ENCODE peak calls at places on chromosomes 11 and 22, in six cellular contexts. E is RWPE1, Q is right cardiac atrium, K is GM23248, I is prostate gland, P is GM23338. Z is an unnamed sample.

GRCh38 chr22:28899199-28899853 is 16.0 kb downstream of the ZNRF3 start:
- DNase-seq in P (no peak), I (no peak), Q (no peak), K (no peak), E (peak; percentile 61), Z (no peak)

GRCh38 chr11:2778630-2779498 is 79.1 kb upstream of the KCNQ1OT1 start:
- DNase-seq in Q (peak; percentile 84), K (peak; percentile 65), E (peak; percentile 80), P (no peak), I (peak; percentile 87), Z (peak; percentile 33)

GRCh38 chr22:49960967-49961600 is 512 bp downstream of the PIM3 start:
- DNase-seq in K (peak; percentile 76), Q (peak; percentile 62), P (peak; percentile 56), I (peak; percentile 33), E (no peak), Z (peak; percentile 47)

GRCh38 chr11:697028-697491 is 1.4 kb downstream of the TMEM80 start:
- DNase-seq in E (no peak), K (peak; percentile 94), I (no peak), P (no peak), Q (no peak), Z (peak; percentile 42)

GRCh38 chr22:36356708-36357694 is 30.8 kb downstream of the MYH9 start:
- DNase-seq in E (no peak), Q (no peak), I (no peak), P (no peak), K (no peak), Z (peak; percentile 56)

GRCh38 chr22:33666661-33667619 is 253.3 kb downstream of the LARGE1 start:
- DNase-seq in I (no peak), E (no peak), P (peak; percentile 60), K (no peak), Q (no peak), Z (no peak)

GRCh38 chr11:131038597-131038996 is 122.3 kb upstream of the SNX19 start:
- DNase-seq in I (no peak), P (peak; percentile 85), K (peak; percentile 53), E (no peak), Q (no peak), Z (peak; percentile 79)

GRCh38 chr22:50399751-50400331 is 56.7 kb downstream of the PPP6R2 start:
- DNase-seq in I (no peak), E (peak; percentile 2), P (peak; percentile 70), Q (peak; percentile 38), K (peak; percentile 52), Z (no peak)

GRCh38 chr11:67275606-67276409 is 9.5 kb downstream of the GRK2 start:
- DNase-seq in K (no peak), E (no peak), Q (peak; percentile 13), I (no peak), P (no peak), Z (no peak)

GRCh38 chr11:88979641-88980040 is 86.1 kb downstream of the GRM5 start:
- DNase-seq in K (peak; percentile 83), P (no peak), E (peak; percentile 4), Q (no peak), I (no peak), Z (peak; percentile 88)

GRCh38 chr22:48112687-48113521 is 1350.5 kb downstream of the TBC1D22A start:
- DNase-seq in I (no peak), P (no peak), Q (no peak), K (no peak), E (no peak), Z (no peak)

GRCh38 chr11:131671764-131672163 is 301.3 kb downstream of the NTM start:
- DNase-seq in K (no peak), P (peak; percentile 79), Q (no peak), E (no peak), I (no peak), Z (no peak)

GRCh38 chr11:3841426-3842304 is 906 bp upstream of the RHOG start:
- DNase-seq in P (peak; percentile 88), I (peak; percentile 82), E (peak; percentile 66), K (peak; percentile 93), Q (peak; percentile 88), Z (peak; percentile 83)

GRCh38 chr11:101470414-101470813 is 113.4 kb downstream of the TRPC6 start:
- DNase-seq in Q (no peak), E (no peak), P (no peak), K (peak; percentile 5), I (no peak), Z (no peak)

GRCh38 chr22:25172153-25172552 is 27.5 kb upstream of the CRYBB3 start:
- DNase-seq in E (no peak), Q (no peak), K (no peak), P (no peak), I (peak; percentile 35), Z (peak; percentile 34)

GRCh38 chr11:98143661-98144060 is 877.1 kb upstream of the CNTN5 start:
- DNase-seq in E (no peak), Q (no peak), I (no peak), P (no peak), K (no peak), Z (no peak)

GRCh38 chr22:24162377-24162927 is 18.8 kb upstream of the SUSD2 start:
- DNase-seq in K (no peak), I (no peak), Q (no peak), P (no peak), E (no peak), Z (no peak)

GRCh38 chr11:35111171-35112055 is 27.6 kb upstream of the CD44 start:
- DNase-seq in P (no peak), I (no peak), E (peak; percentile 76), Q (peak; percentile 22), K (peak; percentile 91), Z (peak; percentile 88)

GRCh38 chr22:26362471-26362870 is 66.6 kb upstream of the ASPHD2 start:
- DNase-seq in I (no peak), E (no peak), K (peak; percentile 92), P (no peak), Q (no peak), Z (no peak)

GRCh38 chr22:49986325-49986724 is 25.8 kb downstream of the PIM3 start:
- DNase-seq in E (no peak), P (no peak), K (no peak), I (no peak), Q (no peak), Z (no peak)

GRCh38 chr11:47442514-47442913 is 6.4 kb downstream of the RAPSN start:
- DNase-seq in K (no peak), Q (no peak), P (no peak), E (no peak), I (no peak), Z (no peak)

GRCh38 chr11:125084761-125085231 is 21.7 kb downstream of the SLC37A2 start:
- DNase-seq in Q (no peak), E (no peak), I (no peak), P (no peak), K (no peak), Z (no peak)

GRCh38 chr22:19518568-19519030 is 5.6 kb downstream of the CLDN5 start:
- DNase-seq in K (no peak), I (no peak), P (no peak), Q (no peak), E (no peak), Z (no peak)

DNA sequence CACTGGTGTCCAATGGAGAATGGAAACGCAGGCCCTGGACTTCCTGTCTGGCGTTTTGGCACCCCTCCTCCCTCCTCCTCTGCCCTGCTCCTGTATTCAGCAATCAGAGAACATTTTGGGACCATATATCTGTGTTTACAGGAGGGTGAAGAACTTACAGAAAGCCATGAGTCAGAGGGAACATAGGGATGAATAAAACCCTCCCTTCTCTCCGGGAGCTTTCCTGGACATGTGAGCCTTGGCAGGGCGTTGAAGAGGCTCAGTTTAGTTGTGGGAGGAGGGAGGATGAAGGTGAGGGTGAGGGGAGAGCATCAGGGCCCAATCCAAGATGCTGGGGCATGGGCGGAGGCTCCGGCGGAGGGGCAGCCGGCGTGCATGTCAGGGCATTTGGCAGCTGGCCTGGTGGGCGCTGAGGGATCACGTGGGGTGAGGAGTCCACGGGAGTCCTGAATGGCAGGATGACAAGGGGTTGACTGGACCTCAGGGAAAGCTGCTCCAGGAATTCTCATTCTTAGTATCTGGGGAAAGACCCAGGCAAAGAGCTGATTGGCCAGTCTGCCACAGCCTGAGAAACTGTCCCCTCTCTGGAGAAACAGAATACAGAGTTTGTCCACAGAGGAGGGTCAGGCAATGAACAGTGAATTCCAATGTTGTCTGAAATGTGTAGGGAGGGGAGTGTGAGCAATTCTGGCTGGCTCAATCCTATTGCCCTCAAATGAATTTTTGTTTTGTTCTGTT is 28.9 kb downstream of the MICAL2 start:
- DNase-seq in P (no peak), Q (no peak), I (no peak), K (peak; percentile 38), E (no peak), Z (no peak)
- H3K27ac ChIP-seq in P (no peak overlapping the region), Q (peak overlapping the region; percentile 65), I (peak overlapping the region; percentile 85), K (peak overlapping the region; percentile 54), E (peak overlapping the region; percentile 39), Z (no peak overlapping the region)

DNA sequence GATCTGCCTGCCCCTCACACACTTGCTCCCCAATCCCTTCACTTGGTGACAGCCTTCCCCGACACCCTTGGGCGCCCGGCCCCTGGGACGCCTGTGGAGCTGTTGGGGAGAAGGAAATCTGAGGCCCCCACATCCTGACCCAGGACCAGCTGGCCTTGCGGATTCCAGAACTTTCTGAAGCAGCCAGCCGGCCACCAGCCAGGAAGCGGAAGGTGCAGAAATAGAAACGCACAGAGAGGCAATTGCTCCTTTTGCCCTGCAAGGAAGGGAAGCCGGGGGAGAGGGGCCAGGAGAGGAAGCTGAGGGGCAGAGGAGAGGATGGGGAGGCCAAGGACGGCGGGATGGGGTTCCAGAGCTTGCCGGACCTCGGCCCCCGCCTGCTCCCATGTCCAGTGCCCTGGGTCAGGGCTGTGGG is 66.7 kb upstream of the LINC01488 start:
- DNase-seq in K (no peak), I (no peak), Q (no peak), E (no peak), P (no peak), Z (no peak)
- H3K27ac ChIP-seq in K (no peak overlapping the region), I (no peak overlapping the region), Q (no peak overlapping the region), E (no peak overlapping the region), P (no peak overlapping the region), Z (no peak overlapping the region)

GRCh38 chr11:111737180-111737876 is 28.9 kb downstream of the PPP2R1B start:
- DNase-seq in E (no peak), Q (no peak), P (no peak), I (no peak), K (no peak), Z (no peak)

GRCh38 chr11:111737877-111738205 is 28.3 kb downstream of the PPP2R1B start:
- DNase-seq in K (peak; percentile 58), E (no peak), Q (no peak), P (no peak), I (no peak), Z (no peak)

GRCh38 chr11:111735262-111736116 is 30.7 kb downstream of the PPP2R1B start:
- DNase-seq in P (no peak), K (peak; percentile 99), Q (peak; percentile 88), I (no peak), E (peak; percentile 93), Z (peak; percentile 99)

GRCh38 chr11:111736191-111736590 is 30.0 kb downstream of the PPP2R1B start:
- DNase-seq in Q (peak; percentile 36), P (no peak), E (no peak), K (peak; percentile 85), I (no peak), Z (no peak)

DNA sequence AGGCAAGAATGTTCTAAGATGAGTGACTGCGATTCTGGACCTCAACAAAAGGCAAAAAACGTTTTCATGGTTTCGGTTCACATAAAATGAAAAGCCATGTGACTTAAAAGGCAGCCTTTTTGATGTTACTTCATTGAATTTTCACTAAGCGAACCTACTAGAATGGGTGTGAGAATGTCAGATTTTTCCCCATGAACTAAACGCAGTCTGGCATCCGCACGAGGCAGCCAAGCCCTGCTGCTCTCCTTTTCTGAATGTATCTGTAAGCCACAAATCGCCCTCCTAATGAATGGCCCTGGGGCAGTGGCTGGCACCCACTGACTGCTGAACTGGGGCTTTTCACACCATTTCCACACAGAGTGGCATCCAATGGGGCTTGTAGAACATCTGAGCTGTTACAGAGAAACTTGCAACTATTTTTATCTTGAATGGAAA is 29.6 kb downstream of the PPP2R1B start:
- DNase-seq in E (no peak), I (no peak), K (peak; percentile 50), P (no peak), Q (no peak), Z (no peak)
- H3K27ac ChIP-seq in E (peak overlapping the region; percentile 87), I (peak overlapping the region; percentile 82), K (peak overlapping the region; percentile 99), P (no peak overlapping the region), Q (peak overlapping the region; percentile 95), Z (peak overlapping the region; percentile 96)

GRCh38 chr11:44611088-44611487 is 45.6 kb downstream of the CD82 start:
- DNase-seq in P (no peak), K (peak; percentile 44), Q (no peak), I (no peak), E (no peak), Z (no peak)
- H3K27ac ChIP-seq in P (no peak overlapping the region), K (no peak overlapping the region), Q (no peak overlapping the region), I (no peak overlapping the region), E (peak overlapping the region; percentile 41), Z (no peak overlapping the region)

Z was measured in PC-3.